ENCODE peak calls at places on chromosome 20, in seven cellular contexts. One of them, this sample, is unnamed.

GRCh38 chr20:57704245-57704644 is 5.6 kb downstream of the PMEPA1 start:
- DNase-seq in kidney: no peak
- DNase-seq in mucosa of descending colon: no peak
- DNase-seq in SK-MEL-5: no peak
- DNase-seq in central memory CD4-positive, alpha-beta T cell: no peak
- DNase-seq in NCI-H2081: no peak
- DNase-seq in activated CD8-positive, alpha-beta memory T cell treated with anti-CD3 and anti-CD28 coated beads for 4 hours: no peak
- DNase-seq in this sample: no peak

GRCh38 chr20:34710568-34710839 is 6.4 kb downstream of the TP53INP2 start:
- DNase-seq in mucosa of descending colon: no peak
- DNase-seq in NCI-H2081: no peak
- DNase-seq in kidney: no peak
- DNase-seq in SK-MEL-5: no peak
- DNase-seq in activated CD8-positive, alpha-beta memory T cell treated with anti-CD3 and anti-CD28 coated beads for 4 hours: no peak
- DNase-seq in central memory CD4-positive, alpha-beta T cell: no peak
- DNase-seq in this sample: no peak

GRCh38 chr20:62122659-62123449 is 579 bp downstream of the LSM14B start:
- DNase-seq in kidney: peak
- DNase-seq in SK-MEL-5: no peak
- DNase-seq in mucosa of descending colon: peak
- DNase-seq in activated CD8-positive, alpha-beta memory T cell treated with anti-CD3 and anti-CD28 coated beads for 4 hours: peak
- DNase-seq in central memory CD4-positive, alpha-beta T cell: peak
- DNase-seq in NCI-H2081: peak
- DNase-seq in this sample: peak

GRCh38 chr20:63087872-63088680 is 81.3 kb upstream of the BHLHE23 start:
- DNase-seq in central memory CD4-positive, alpha-beta T cell: no peak
- DNase-seq in SK-MEL-5: no peak
- DNase-seq in mucosa of descending colon: no peak
- DNase-seq in activated CD8-positive, alpha-beta memory T cell treated with anti-CD3 and anti-CD28 coated beads for 4 hours: no peak
- DNase-seq in NCI-H2081: peak
- DNase-seq in kidney: peak
- DNase-seq in this sample: peak

GRCh38 chr20:48603819-48604405 is 223.9 kb downstream of the PREX1 start:
- DNase-seq in NCI-H2081: no peak
- DNase-seq in SK-MEL-5: no peak
- DNase-seq in mucosa of descending colon: no peak
- DNase-seq in central memory CD4-positive, alpha-beta T cell: no peak
- DNase-seq in kidney: no peak
- DNase-seq in activated CD8-positive, alpha-beta memory T cell treated with anti-CD3 and anti-CD28 coated beads for 4 hours: no peak
- DNase-seq in this sample: no peak

GRCh38 chr20:8005033-8005432 is 14.5 kb downstream of the TMX4 start:
- DNase-seq in NCI-H2081: peak
- DNase-seq in mucosa of descending colon: no peak
- DNase-seq in activated CD8-positive, alpha-beta memory T cell treated with anti-CD3 and anti-CD28 coated beads for 4 hours: no peak
- DNase-seq in SK-MEL-5: no peak
- DNase-seq in kidney: no peak
- DNase-seq in central memory CD4-positive, alpha-beta T cell: no peak
- DNase-seq in this sample: peak

GRCh38 chr20:1467355-1468116 is 887 bp upstream of the NSFL1C start:
- DNase-seq in activated CD8-positive, alpha-beta memory T cell treated with anti-CD3 and anti-CD28 coated beads for 4 hours: no peak
- DNase-seq in SK-MEL-5: no peak
- DNase-seq in central memory CD4-positive, alpha-beta T cell: no peak
- DNase-seq in NCI-H2081: no peak
- DNase-seq in mucosa of descending colon: peak
- DNase-seq in kidney: no peak
- DNase-seq in this sample: no peak

GRCh38 chr20:63470410-63470809 is 2.0 kb downstream of the KCNQ2 start:
- DNase-seq in activated CD8-positive, alpha-beta memory T cell treated with anti-CD3 and anti-CD28 coated beads for 4 hours: no peak
- DNase-seq in central memory CD4-positive, alpha-beta T cell: no peak
- DNase-seq in kidney: no peak
- DNase-seq in mucosa of descending colon: no peak
- DNase-seq in SK-MEL-5: no peak
- DNase-seq in NCI-H2081: no peak
- DNase-seq in this sample: no peak

GRCh38 chr20:14234666-14235295 is 102.6 kb downstream of the FLRT3 start:
- DNase-seq in mucosa of descending colon: no peak
- DNase-seq in SK-MEL-5: no peak
- DNase-seq in central memory CD4-positive, alpha-beta T cell: no peak
- DNase-seq in activated CD8-positive, alpha-beta memory T cell treated with anti-CD3 and anti-CD28 coated beads for 4 hours: no peak
- DNase-seq in NCI-H2081: no peak
- DNase-seq in kidney: no peak
- DNase-seq in this sample: no peak

GRCh38 chr20:23626040-23626620 is 11.6 kb downstream of the CST3 start:
- DNase-seq in central memory CD4-positive, alpha-beta T cell: no peak
- DNase-seq in kidney: no peak
- DNase-seq in NCI-H2081: no peak
- DNase-seq in mucosa of descending colon: peak
- DNase-seq in activated CD8-positive, alpha-beta memory T cell treated with anti-CD3 and anti-CD28 coated beads for 4 hours: no peak
- DNase-seq in SK-MEL-5: no peak
- DNase-seq in this sample: no peak

GRCh38 chr20:11958852-11959251 is 41.2 kb downstream of the BTBD3 start:
- DNase-seq in kidney: no peak
- DNase-seq in central memory CD4-positive, alpha-beta T cell: no peak
- DNase-seq in NCI-H2081: no peak
- DNase-seq in activated CD8-positive, alpha-beta memory T cell treated with anti-CD3 and anti-CD28 coated beads for 4 hours: no peak
- DNase-seq in SK-MEL-5: no peak
- DNase-seq in mucosa of descending colon: no peak
- DNase-seq in this sample: no peak

GRCh38 chr20:46004187-46004586 is 4.5 kb upstream of the MMP9 start:
- DNase-seq in activated CD8-positive, alpha-beta memory T cell treated with anti-CD3 and anti-CD28 coated beads for 4 hours: no peak
- DNase-seq in central memory CD4-positive, alpha-beta T cell: no peak
- DNase-seq in mucosa of descending colon: no peak
- DNase-seq in NCI-H2081: no peak
- DNase-seq in SK-MEL-5: no peak
- DNase-seq in kidney: no peak
- DNase-seq in this sample: no peak

GRCh38 chr20:5349448-5349847 is 32.7 kb upstream of the PROKR2 start:
- DNase-seq in NCI-H2081: no peak
- DNase-seq in kidney: no peak
- DNase-seq in mucosa of descending colon: no peak
- DNase-seq in central memory CD4-positive, alpha-beta T cell: no peak
- DNase-seq in SK-MEL-5: no peak
- DNase-seq in activated CD8-positive, alpha-beta memory T cell treated with anti-CD3 and anti-CD28 coated beads for 4 hours: no peak
- DNase-seq in this sample: no peak

GRCh38 chr20:7851031-7851490 is 89.2 kb downstream of the HAO1 start:
- DNase-seq in activated CD8-positive, alpha-beta memory T cell treated with anti-CD3 and anti-CD28 coated beads for 4 hours: no peak
- DNase-seq in NCI-H2081: no peak
- DNase-seq in kidney: no peak
- DNase-seq in SK-MEL-5: no peak
- DNase-seq in mucosa of descending colon: no peak
- DNase-seq in central memory CD4-positive, alpha-beta T cell: no peak
- DNase-seq in this sample: no peak

GRCh38 chr20:57794600-57795346 is 85.0 kb upstream of the PMEPA1 start:
- DNase-seq in activated CD8-positive, alpha-beta memory T cell treated with anti-CD3 and anti-CD28 coated beads for 4 hours: no peak
- DNase-seq in kidney: no peak
- DNase-seq in NCI-H2081: peak
- DNase-seq in SK-MEL-5: no peak
- DNase-seq in central memory CD4-positive, alpha-beta T cell: no peak
- DNase-seq in mucosa of descending colon: no peak
- DNase-seq in this sample: no peak